ENCODE peak calls at places on chromosomes 6 and 20, in five cellular contexts. H is neural progenitor cell, C is GM23248, I is hepatocyte, T is SK-N-SH. W is an unnamed sample.

GRCh38 chr20:16615199-16615598 is 42.0 kb upstream of the KIF16B start:
- DNase-seq in I (peak; percentile 66), T (peak; percentile 27), C (peak; percentile 48), H (no peak), W (no peak)

GRCh38 chr6:75023634-75024033 is 182.2 kb downstream of the COL12A1 start:
- DNase-seq in T (no peak), H (no peak), C (peak; percentile 42), I (no peak), W (no peak)

GRCh38 chr6:168101201-168102092 is 22.4 kb upstream of the FRMD1 start:
- DNase-seq in H (no peak), C (no peak), I (no peak), T (no peak), W (no peak)

GRCh38 chr6:34243131-34243771 is 5.6 kb downstream of the SMIM29 start:
- DNase-seq in H (no peak), C (peak; percentile 69), I (no peak), T (no peak), W (no peak)

GRCh38 chr20:41142241-41142640 is 4.9 kb downstream of the PLCG1 start:
- DNase-seq in C (no peak), I (no peak), T (no peak), H (no peak), W (no peak)

GRCh38 chr6:109625199-109625598 is 65.8 kb downstream of the AK9 start:
- DNase-seq in T (no peak), I (no peak), H (no peak), C (no peak), W (no peak)

GRCh38 chr6:159074120-159074684 is 29.4 kb upstream of the TAGAP start:
- DNase-seq in C (peak; percentile 42), I (peak; percentile 79), T (peak; percentile 68), H (peak; percentile 54), W (no peak)

GRCh38 chr6:72654101-72654618 is 32.3 kb downstream of the KCNQ5 start:
- DNase-seq in C (no peak), I (no peak), H (no peak), T (no peak), W (no peak)

GRCh38 chr6:170405311-170405975 is 98.9 kb downstream of the FAM120B start:
- DNase-seq in C (peak; percentile 96), H (no peak), I (no peak), T (no peak), W (no peak)

GRCh38 chr6:119110601-119111548 is 32.4 kb upstream of the FAM184A start:
- DNase-seq in I (peak; percentile 71), T (peak; percentile 49), H (peak; percentile 36), C (peak; percentile 77), W (peak; percentile 71)

GRCh38 chr6:166411721-166412151 is 29.0 kb upstream of the MPC1 start:
- DNase-seq in T (no peak), C (no peak), I (no peak), H (no peak), W (no peak)

GRCh38 chr6:131773284-131773950 is 34.4 kb upstream of the ENPP1 start:
- DNase-seq in C (no peak), I (no peak), H (no peak), T (no peak), W (no peak)

GRCh38 chr6:107616776-107617175 is 126.9 kb downstream of the SOBP start:
- DNase-seq in H (peak; percentile 46), I (no peak), T (peak; percentile 64), C (no peak), W (no peak)

GRCh38 chr6:103872683-103873082 is 987.0 kb downstream of the HACE1 start:
- DNase-seq in H (peak; percentile 69), T (peak; percentile 14), I (no peak), C (no peak), W (no peak)

GRCh38 chr20:9500121-9500911 is 14.1 kb upstream of the LAMP5 start:
- DNase-seq in T (no peak), I (peak; percentile 49), H (no peak), C (no peak), W (peak; percentile 32)

GRCh38 chr6:7973603-7974002 is 63.0 kb upstream of the TXNDC5 start:
- DNase-seq in I (no peak), H (no peak), C (no peak), T (no peak), W (no peak)

GRCh38 chr6:127302728-127303675 is 36.3 kb downstream of the RNF146 start:
- DNase-seq in C (peak; percentile 72), I (peak; percentile 46), T (peak; percentile 31), H (peak; percentile 25), W (peak; percentile 60)

GRCh38 chr20:59015411-59015810 is 3.8 kb upstream of the TUBB1 start:
- DNase-seq in I (no peak), H (no peak), C (no peak), T (no peak), W (no peak)

GRCh38 chr6:157022022-157022740 is 245.0 kb downstream of the ARID1B start:
- DNase-seq in C (peak; percentile 98), T (peak; percentile 97), I (peak; percentile 95), H (peak; percentile 92), W (peak; percentile 70)
- H3K4me1 ChIP-seq in C (peaks cover 36% of the 10 kb centered on the region), T (peaks cover 5% of the 10 kb centered on the region), I (peaks cover 20% of the 10 kb centered on the region), H (peaks cover 18% of the 10 kb centered on the region), W (peaks cover 17% of the 10 kb centered on the region)

GRCh38 chr6:42175860-42176259 is 2.7 kb downstream of the GUCA1A start:
- DNase-seq in H (peak; percentile 33), C (peak; percentile 10), I (no peak), T (no peak), W (no peak)

GRCh38 chr6:42179261-42179955 is 6.2 kb downstream of the GUCA1A start:
- DNase-seq in T (no peak), H (no peak), I (no peak), C (no peak), W (no peak)

GRCh38 chr6:42176981-42177380 is 3.8 kb downstream of the GUCA1A start:
- DNase-seq in H (no peak), I (no peak), T (no peak), C (no peak), W (no peak)

GRCh38 chr6:42179956-42180335 is 6.8 kb downstream of the GUCA1A start:
- DNase-seq in I (no peak), T (no peak), C (peak; percentile 28), H (no peak), W (no peak)

DNA sequence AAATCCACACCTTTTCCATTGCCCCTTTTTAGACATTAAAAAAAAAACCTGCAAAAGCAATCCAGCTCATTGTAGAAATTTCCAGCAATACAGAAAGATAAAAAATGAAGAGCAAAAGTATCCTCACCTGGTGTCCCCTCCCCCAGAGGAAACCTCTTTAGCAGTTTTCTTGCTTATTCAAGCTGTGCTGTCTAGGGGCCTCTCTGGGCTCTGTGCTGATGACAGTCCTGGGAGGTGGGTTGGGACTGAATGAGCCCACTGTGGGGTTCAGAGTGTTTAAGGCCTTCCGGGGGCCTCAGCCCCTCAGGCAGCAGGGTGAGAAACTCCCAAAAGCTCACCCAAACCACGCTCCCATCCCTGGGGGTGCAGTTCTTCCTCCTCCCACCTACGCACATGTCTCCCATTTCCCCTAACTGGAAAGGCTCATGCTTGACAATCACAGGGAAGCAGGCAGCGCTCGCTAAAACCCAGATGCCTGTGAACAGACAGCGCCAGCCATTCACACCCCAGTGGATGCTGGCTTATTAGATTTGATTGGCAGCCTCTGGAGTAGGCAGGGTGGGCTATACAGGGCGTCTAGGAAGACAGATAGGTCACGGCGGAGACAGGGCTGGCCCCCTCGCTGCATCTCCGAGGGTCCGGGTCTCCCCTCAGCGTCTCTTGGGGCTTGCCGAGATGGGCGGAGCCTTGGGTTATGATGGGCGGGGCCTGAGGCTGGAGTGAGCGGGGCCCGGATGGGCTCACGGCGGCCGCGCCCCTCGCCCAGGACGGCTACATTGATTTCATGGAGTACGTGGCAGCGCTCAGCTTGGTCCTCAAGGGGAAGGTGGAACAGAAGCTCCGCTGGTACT is 4.6 kb downstream of the GUCA1A start:
- DNase-seq in I (no peak), T (peak; percentile 88), H (peak; percentile 85), C (no peak), W (no peak)
- TF ChIP-seq EZH2phosphoT487 in I (no peak), T (no peak), H (no peak), C (no peak), W (no peak)

GRCh38 chr20:15047100-15047499 is 709.7 kb upstream of the FLRT3 start:
- DNase-seq in H (no peak), I (no peak), T (no peak), C (no peak), W (no peak)

GRCh38 chr20:15045246-15045645 is 707.8 kb upstream of the FLRT3 start:
- DNase-seq in C (peak; percentile 81), H (no peak), T (no peak), I (peak; percentile 39), W (no peak)

GRCh38 chr20:15042723-15043122 is 705.3 kb upstream of the FLRT3 start:
- DNase-seq in H (no peak), C (no peak), T (no peak), I (no peak), W (no peak)

GRCh38 chr20:15047561-15047960 is 710.1 kb upstream of the FLRT3 start:
- DNase-seq in I (no peak), C (no peak), H (no peak), T (no peak), W (no peak)
- H3K9me3 ChIP-seq in I (no peaks in the 10 kb centered on the region), C (no peaks in the 10 kb centered on the region), H (no peaks in the 10 kb centered on the region), T (no peaks in the 10 kb centered on the region), W (no peaks in the 10 kb centered on the region)

GRCh38 chr6:22884441-22884840 is 315.1 kb downstream of the HDGFL1 start:
- DNase-seq in H (no peak), C (no peak), T (no peak), I (no peak), W (no peak)
- H3K4me1 ChIP-seq in H (peaks cover 4% of the 10 kb centered on the region), C (peaks cover 48% of the 10 kb centered on the region), T (no peaks in the 10 kb centered on the region), I (peaks cover 11% of the 10 kb centered on the region), W (no peaks in the 10 kb centered on the region)

DNA sequence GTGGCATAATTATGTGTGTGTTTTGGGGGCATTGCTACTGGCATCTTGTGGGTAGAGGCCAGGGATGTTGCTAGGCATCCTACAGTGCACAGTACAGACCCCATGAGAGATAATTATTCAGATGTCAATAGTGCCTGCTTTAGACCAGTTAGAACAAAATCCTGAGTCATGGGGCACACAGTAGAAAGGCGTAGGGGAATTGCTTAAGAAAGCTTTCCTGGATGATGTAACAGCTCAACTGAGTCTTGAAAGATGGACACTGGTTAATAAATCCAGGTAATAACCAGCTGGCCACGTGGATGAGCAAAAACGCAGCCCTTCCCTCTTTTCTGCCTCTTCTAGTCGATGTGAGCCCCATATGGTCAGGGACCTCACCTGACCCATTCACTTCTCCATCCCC is 51.1 kb downstream of the KCNB1 start:
- DNase-seq in T (no peak), I (no peak), C (peak; percentile 36), H (no peak), W (no peak)
- TF ChIP-seq EZH2phosphoT487 in T (no peak), I (no peak), C (no peak), H (no peak), W (no peak)